ENCODE peak calls at places on chromosomes 1 and 21, in eight cellular contexts. U is astrocyte, J is IMR-90, Y is trophoblast cell, W is mesendoderm, M is neural progenitor cell, V is fibroblast of lung, C is DND-41. K is an unnamed sample.

GRCh38 chr1:193355654-193356053 is 169.2 kb upstream of the B3GALT2 start:
- DNase-seq in U (no peak), J (no peak), Y (no peak), W (no peak), M (no peak), V (no peak), C (no peak), K (no peak)

GRCh38 chr21:42148097-42148496 is 70.8 kb upstream of the ABCG1 start:
- DNase-seq in U (no peak), J (no peak), Y (no peak), W (no peak), M (no peak), V (no peak), C (no peak), K (no peak)

GRCh38 chr1:100456880-100457279 is 81.1 kb upstream of the GPR88 start:
- DNase-seq in U (peak; percentile 56), J (no peak), Y (no peak), W (peak; percentile 60), M (no peak), V (peak; percentile 68), C (no peak), K (peak; percentile 5)

GRCh38 chr21:35352066-35352770 is 303.1 kb upstream of the RUNX1 start:
- DNase-seq in U (peak; percentile 95), J (peak; percentile 71), Y (peak; percentile 66), W (no peak), M (no peak), V (peak; percentile 95), C (no peak), K (peak; percentile 91)

GRCh38 chr1:243483084-243483845 is 227.4 kb downstream of the SDCCAG8 start:
- DNase-seq in U (no peak), J (no peak), Y (no peak), W (peak; percentile 66), M (peak; percentile 57), V (no peak), C (peak; percentile 48), K (no peak)

GRCh38 chr1:52633291-52633754 is 355 bp downstream of the SHISAL2A start:
- DNase-seq in U (no peak), J (no peak), Y (no peak), W (peak; percentile 61), M (peak; percentile 69), V (peak; percentile 12), C (no peak), K (peak; percentile 30)

GRCh38 chr1:33183306-33183705 is 1.5 kb upstream of the TRIM62 start:
- DNase-seq in U (no peak), J (no peak), Y (no peak), W (no peak), M (no peak), V (no peak), C (no peak), K (no peak)

GRCh38 chr1:174399211-174399610 is 48.6 kb upstream of the GPR52 start:
- DNase-seq in U (peak; percentile 26), J (no peak), Y (no peak), W (no peak), M (no peak), V (peak; percentile 32), C (no peak), K (no peak)

GRCh38 chr1:173405758-173406344 is 71.3 kb upstream of the PRDX6 start:
- DNase-seq in U (peak; percentile 72), J (peak; percentile 83), Y (peak; percentile 74), W (no peak), M (no peak), V (peak; percentile 76), C (no peak), K (peak; percentile 87)

GRCh38 chr1:171645553-171646336 is 6.7 kb downstream of the MYOC start:
- DNase-seq in U (peak; percentile 33), J (no peak), Y (no peak), W (no peak), M (no peak), V (peak; percentile 40), C (no peak), K (peak; percentile 68)

GRCh38 chr1:70504176-70504820 is 93.2 kb downstream of the CTH start:
- DNase-seq in U (peak; percentile 6), J (no peak), Y (peak; percentile 11), W (no peak), M (no peak), V (peak; percentile 25), C (no peak), K (peak; percentile 61)

GRCh38 chr1:53732912-53733317 is 6.0 kb downstream of the GLIS1 start:
- DNase-seq in U (peak; percentile 96), J (peak; percentile 97), Y (no peak), W (no peak), M (no peak), V (peak; percentile 97), C (no peak), K (peak; percentile 93)

GRCh38 chr1:26066857-26067256 is 573 bp downstream of the TRIM63 start:
- DNase-seq in U (no peak), J (no peak), Y (no peak), W (peak; percentile 65), M (no peak), V (no peak), C (no peak), K (no peak)

GRCh38 chr1:36352141-36352909 is 28.9 kb upstream of the EVA1B start:
- DNase-seq in U (peak; percentile 16), J (peak; percentile 42), Y (no peak), W (peak; percentile 34), M (no peak), V (peak; percentile 48), C (no peak), K (peak; percentile 57)

GRCh38 chr21:42238185-42238934 is 19.4 kb downstream of the ABCG1 start:
- DNase-seq in U (no peak), J (no peak), Y (no peak), W (no peak), M (no peak), V (no peak), C (peak; percentile 47), K (no peak)

GRCh38 chr1:42983253-42983652 is 24.6 kb upstream of the SLC2A1 start:
- DNase-seq in U (no peak), J (no peak), Y (no peak), W (no peak), M (no peak), V (no peak), C (no peak), K (no peak)

GRCh38 chr1:41566274-41566885 is 81.9 kb upstream of the EDN2 start:
- DNase-seq in U (no peak), J (no peak), Y (no peak), W (no peak), M (no peak), V (no peak), C (no peak), K (no peak)

GRCh38 chr1:243924188-243924587 is 74.1 kb upstream of the AKT3 start:
- DNase-seq in U (peak; percentile 49), J (peak; percentile 67), Y (peak; percentile 92), W (peak; percentile 92), M (no peak), V (peak; percentile 70), C (no peak), K (peak; percentile 91)

GRCh38 chr1:64248065-64248464 is 44.6 kb downstream of the UBE2U start:
- DNase-seq in U (no peak), J (no peak), Y (no peak), W (peak; percentile 59), M (no peak), V (no peak), C (no peak), K (no peak)

GRCh38 chr1:31920986-31921385 is 17.2 kb downstream of the PTP4A2 start:
- DNase-seq in U (no peak), J (no peak), Y (no peak), W (no peak), M (no peak), V (no peak), C (no peak), K (no peak)

GRCh38 chr1:1529321-1529720 is 11.1 kb downstream of the TMEM240 start:
- DNase-seq in U (no peak), J (no peak), Y (no peak), W (no peak), M (no peak), V (no peak), C (no peak), K (no peak)

GRCh38 chr1:94678187-94678863 is 136.8 kb upstream of the F3 start:
- DNase-seq in U (no peak), J (no peak), Y (no peak), W (no peak), M (no peak), V (no peak), C (no peak), K (no peak)

GRCh38 chr1:203504400-203505250 is 10.7 kb downstream of the OPTC start:
- DNase-seq in U (peak; percentile 41), J (peak; percentile 80), Y (peak; percentile 83), W (peak; percentile 89), M (peak; percentile 91), V (peak; percentile 68), C (peak; percentile 77), K (peak; percentile 88)

GRCh38 chr1:22114083-22115012 is 28.5 kb downstream of the WNT4 start:
- DNase-seq in U (peak; percentile 81), J (peak; percentile 76), Y (no peak), W (no peak), M (peak; percentile 80), V (peak; percentile 88), C (no peak), K (peak; percentile 53)

GRCh38 chr1:11938722-11939526 is 4.4 kb downstream of the PLOD1 start:
- DNase-seq in U (no peak), J (no peak), Y (no peak), W (no peak), M (no peak), V (no peak), C (no peak), K (peak; percentile 45)

GRCh38 chr1:156385534-156386031 is 16.6 kb downstream of the RHBG start:
- DNase-seq in U (peak; percentile 18), J (peak; percentile 68), Y (peak; percentile 41), W (peak; percentile 78), M (peak; percentile 89), V (peak; percentile 52), C (peak; percentile 80), K (peak; percentile 85)

GRCh38 chr1:9869831-9870251 is 40.2 kb downstream of the CTNNBIP1 start:
- DNase-seq in U (no peak), J (no peak), Y (no peak), W (no peak), M (no peak), V (no peak), C (no peak), K (no peak)
- H3K4me3 ChIP-seq in U (no peak overlapping the region), J (no peak overlapping the region), Y (no peak overlapping the region), W (no peak overlapping the region), M (no peak overlapping the region), V (no peak overlapping the region), C (no peak overlapping the region), K (no peak overlapping the region)

GRCh38 chr1:27403065-27403726 is 10.8 kb downstream of the GPR3 start:
- DNase-seq in U (no peak), J (peak; percentile 42), Y (peak; percentile 92), W (peak; percentile 84), M (peak; percentile 52), V (peak; percentile 48), C (no peak), K (peak; percentile 88)
- H3K9ac ChIP-seq in U (no peak overlapping the region), J (no peak overlapping the region), Y (no peak overlapping the region), W (peak overlapping the region; percentile 18), M (no peak overlapping the region), V (no peak overlapping the region), C (no peak overlapping the region), K (peak overlapping the region; percentile 69)

GRCh38 chr1:232428781-232429530 is 201.0 kb downstream of the SIPA1L2 start:
- DNase-seq in U (peak; percentile 79), J (peak; percentile 89), Y (peak; percentile 64), W (no peak), M (no peak), V (peak; percentile 82), C (no peak), K (peak; percentile 49)
- H3K4me3 ChIP-seq in U (no peak overlapping the region), J (no peak overlapping the region), Y (no peak overlapping the region), W (no peak overlapping the region), M (no peak overlapping the region), V (no peak overlapping the region), C (no peak overlapping the region), K (no peak overlapping the region)

GRCh38 chr1:7690496-7691182 is 80.5 kb upstream of the VAMP3 start:
- DNase-seq in U (no peak), J (no peak), Y (no peak), W (no peak), M (no peak), V (no peak), C (no peak), K (no peak)
- H3K9ac ChIP-seq in U (no peak overlapping the region), J (no peak overlapping the region), Y (no peak overlapping the region), W (no peak overlapping the region), M (no peak overlapping the region), V (no peak overlapping the region), C (no peak overlapping the region), K (no peak overlapping the region)